ENCODE peak calls at places on chromosomes 11 and 22, in five cellular contexts. E is A549; A is GM04504; Q is C1 segment of cervical spinal cord; M is stimulated activated CD4-positive, alpha-beta T cell treated with anti-CD3 and anti-CD28 coated beads, Interleukin-12 subunit alpha, Interleukin-12 subunit beta, amount 100 ng/mL, for 4 hours. I is an unnamed sample.

GRCh38 chr11:13010737-13011342 is 1.7 kb downstream of the RASSF10 start:
- DNase-seq in E (no peak), A (no peak), Q (no peak), M (no peak), I (no peak)

GRCh38 chr11:75428301-75428724 is 4.7 kb downstream of the KLHL35 start:
- DNase-seq in E (no peak), A (peak), Q (no peak), M (peak), I (peak)

GRCh38 chr11:57482782-57483569 is 22.6 kb downstream of the RTN4RL2 start:
- DNase-seq in E (peak), A (no peak), Q (no peak), M (peak), I (peak)

GRCh38 chr11:45142241-45142885 is 4.1 kb upstream of the PRDM11 start:
- DNase-seq in E (no peak), A (peak), Q (no peak), M (no peak), I (no peak)

GRCh38 chr22:49553076-49553475 is 274.6 kb downstream of the BRD1 start:
- DNase-seq in E (no peak), A (no peak), Q (no peak), M (no peak), I (no peak)

GRCh38 chr11:73999581-74000306 is 9.1 kb downstream of the UCP3 start:
- DNase-seq in E (no peak), A (no peak), Q (no peak), M (no peak), I (no peak)

GRCh38 chr11:57338152-57338551 is at the start of gene P2RX3:
- DNase-seq in E (no peak), A (no peak), Q (no peak), M (no peak), I (no peak)

GRCh38 chr11:2663506-2663905 is 36.3 kb downstream of the KCNQ1OT1 start:
- DNase-seq in E (no peak), A (no peak), Q (no peak), M (no peak), I (no peak)

GRCh38 chr11:62712413-62712812 is 4.9 kb downstream of the GNG3 start:
- DNase-seq in E (no peak), A (no peak), Q (no peak), M (no peak), I (no peak)

GRCh38 chr11:61069427-61069826 is 32.9 kb upstream of the CD5 start:
- DNase-seq in E (no peak), A (no peak), Q (no peak), M (no peak), I (no peak)

I was measured in stimulated activated naive B cell treated with anti-CD40 and anti-IgM and Interleukin-4, amounts not matched to agents 10 μg/mL and 1 μg/mL and 100 μg/mL, for 72 hours.